ENCODE peak calls at places on chromosomes 6 and 20, in six cellular contexts. One of them, this sample, is unnamed.

GRCh38 chr20:52062452-52063209 is 128.9 kb downstream of the ZFP64 start:
- DNase-seq in BE2C: no peak
- DNase-seq in OCI-LY7: no peak
- DNase-seq in HFFc6: no peak
- DNase-seq in GM10248: no peak
- DNase-seq in lower lobe of right lung: no peak
- DNase-seq in this sample: no peak

GRCh38 chr20:59149678-59150504 is 13.7 kb upstream of the ZNF831 start:
- DNase-seq in GM10248: peak
- DNase-seq in OCI-LY7: peak
- DNase-seq in BE2C: peak
- DNase-seq in lower lobe of right lung: no peak
- DNase-seq in HFFc6: no peak
- DNase-seq in this sample: no peak

GRCh38 chr6:15131234-15132195 is 114.4 kb upstream of the JARID2 start:
- DNase-seq in GM10248: no peak
- DNase-seq in OCI-LY7: no peak
- DNase-seq in BE2C: no peak
- DNase-seq in lower lobe of right lung: no peak
- DNase-seq in HFFc6: no peak
- DNase-seq in this sample: no peak

GRCh38 chr6:68194846-68195478 is 440.1 kb upstream of the ADGRB3 start:
- DNase-seq in lower lobe of right lung: no peak
- DNase-seq in OCI-LY7: no peak
- DNase-seq in HFFc6: no peak
- DNase-seq in GM10248: no peak
- DNase-seq in BE2C: no peak
- DNase-seq in this sample: no peak

GRCh38 chr6:168089186-168090063 is 10.4 kb upstream of the FRMD1 start:
- DNase-seq in HFFc6: no peak
- DNase-seq in GM10248: no peak
- DNase-seq in lower lobe of right lung: peak
- DNase-seq in OCI-LY7: no peak
- DNase-seq in BE2C: no peak
- DNase-seq in this sample: no peak

GRCh38 chr6:53335224-53335994 is 13.3 kb downstream of the ELOVL5 start:
- DNase-seq in BE2C: no peak
- DNase-seq in HFFc6: no peak
- DNase-seq in lower lobe of right lung: peak
- DNase-seq in GM10248: peak
- DNase-seq in OCI-LY7: peak
- DNase-seq in this sample: peak

GRCh38 chr6:156427345-156427744 is 349.8 kb upstream of the ARID1B start:
- DNase-seq in lower lobe of right lung: no peak
- DNase-seq in HFFc6: peak
- DNase-seq in BE2C: peak
- DNase-seq in OCI-LY7: no peak
- DNase-seq in GM10248: no peak
- DNase-seq in this sample: no peak

GRCh38 chr6:33904050-33904827 is 100.4 kb upstream of the MLN start:
- DNase-seq in OCI-LY7: no peak
- DNase-seq in HFFc6: no peak
- DNase-seq in GM10248: peak
- DNase-seq in lower lobe of right lung: peak
- DNase-seq in BE2C: no peak
- DNase-seq in this sample: peak

GRCh38 chr6:122610690-122611455 is 668 bp downstream of the PKIB start:
- DNase-seq in GM10248: peak
- DNase-seq in OCI-LY7: no peak
- DNase-seq in HFFc6: no peak
- DNase-seq in lower lobe of right lung: peak
- DNase-seq in BE2C: peak
- DNase-seq in this sample: peak

GRCh38 chr6:168735268-168735949 is 294.4 kb downstream of the SMOC2 start:
- DNase-seq in OCI-LY7: no peak
- DNase-seq in BE2C: no peak
- DNase-seq in lower lobe of right lung: no peak
- DNase-seq in HFFc6: no peak
- DNase-seq in GM10248: no peak
- DNase-seq in this sample: no peak

GRCh38 chr20:21681932-21682318 is 23.5 kb upstream of the PAX1 start:
- DNase-seq in HFFc6: no peak
- DNase-seq in OCI-LY7: no peak
- DNase-seq in lower lobe of right lung: no peak
- DNase-seq in GM10248: no peak
- DNase-seq in BE2C: no peak
- DNase-seq in this sample: no peak

GRCh38 chr6:7542065-7542877 is 800 bp downstream of the DSP start:
- DNase-seq in HFFc6: no peak
- DNase-seq in lower lobe of right lung: peak
- DNase-seq in GM10248: peak
- DNase-seq in OCI-LY7: no peak
- DNase-seq in BE2C: no peak
- DNase-seq in this sample: peak

GRCh38 chr6:42050897-42051653 is 751 bp downstream of the TAF8 start:
- DNase-seq in OCI-LY7: peak
- DNase-seq in lower lobe of right lung: no peak
- DNase-seq in BE2C: no peak
- DNase-seq in HFFc6: no peak
- DNase-seq in GM10248: no peak
- DNase-seq in this sample: no peak

GRCh38 chr6:163944897-163945296 is 530.4 kb downstream of the QKI start:
- DNase-seq in BE2C: no peak
- DNase-seq in lower lobe of right lung: no peak
- DNase-seq in HFFc6: no peak
- DNase-seq in OCI-LY7: no peak
- DNase-seq in GM10248: no peak
- DNase-seq in this sample: no peak

GRCh38 chr6:136920858-136921520 is 1.1 kb upstream of the SLC35D3 start:
- DNase-seq in lower lobe of right lung: no peak
- DNase-seq in OCI-LY7: no peak
- DNase-seq in BE2C: peak
- DNase-seq in HFFc6: no peak
- DNase-seq in GM10248: peak
- DNase-seq in this sample: peak

GRCh38 chr20:48002517-48002970 is 217.3 kb upstream of the SULF2 start:
- DNase-seq in lower lobe of right lung: no peak
- DNase-seq in BE2C: no peak
- DNase-seq in HFFc6: no peak
- DNase-seq in OCI-LY7: peak
- DNase-seq in GM10248: peak
- DNase-seq in this sample: peak

GRCh38 chr6:37309692-37310091 is 44.1 kb upstream of the RNF8 start:
- DNase-seq in lower lobe of right lung: no peak
- DNase-seq in HFFc6: no peak
- DNase-seq in BE2C: no peak
- DNase-seq in OCI-LY7: no peak
- DNase-seq in GM10248: no peak
- DNase-seq in this sample: no peak

GRCh38 chr6:37314117-37314802 is 39.5 kb upstream of the RNF8 start:
- DNase-seq in OCI-LY7: no peak
- DNase-seq in lower lobe of right lung: no peak
- DNase-seq in HFFc6: no peak
- DNase-seq in GM10248: no peak
- DNase-seq in BE2C: no peak
- DNase-seq in this sample: no peak

GRCh38 chr6:37310980-37311379 is 42.8 kb upstream of the RNF8 start:
- DNase-seq in lower lobe of right lung: no peak
- DNase-seq in HFFc6: no peak
- DNase-seq in BE2C: no peak
- DNase-seq in OCI-LY7: no peak
- DNase-seq in GM10248: no peak
- DNase-seq in this sample: no peak

GRCh38 chr6:37313698-37314097 is 40.1 kb upstream of the RNF8 start:
- DNase-seq in OCI-LY7: no peak
- DNase-seq in BE2C: no peak
- DNase-seq in HFFc6: no peak
- DNase-seq in GM10248: no peak
- DNase-seq in lower lobe of right lung: no peak
- DNase-seq in this sample: no peak

GRCh38 chr6:37311666-37312473 is 41.9 kb upstream of the RNF8 start:
- DNase-seq in lower lobe of right lung: no peak
- DNase-seq in OCI-LY7: no peak
- DNase-seq in GM10248: no peak
- DNase-seq in BE2C: no peak
- DNase-seq in HFFc6: peak
- DNase-seq in this sample: no peak
- TF ChIP-seq CTCF in lower lobe of right lung: no peak
- TF ChIP-seq CTCF in OCI-LY7: no peak
- TF ChIP-seq CTCF in GM10248: no peak
- TF ChIP-seq CTCF in BE2C: no peak
- TF ChIP-seq CTCF in HFFc6: no peak
- TF ChIP-seq CTCF in this sample: no peak

GRCh38 chr20:40938020-40938419 is 90.6 kb upstream of the TOP1 start:
- DNase-seq in BE2C: no peak
- DNase-seq in OCI-LY7: peak
- DNase-seq in lower lobe of right lung: no peak
- DNase-seq in HFFc6: no peak
- DNase-seq in GM10248: no peak
- DNase-seq in this sample: no peak
- TF ChIP-seq CTCF in BE2C: peak
- TF ChIP-seq CTCF in OCI-LY7: peak
- TF ChIP-seq CTCF in lower lobe of right lung: no peak
- TF ChIP-seq CTCF in HFFc6: peak
- TF ChIP-seq CTCF in GM10248: no peak
- TF ChIP-seq CTCF in this sample: peak

GRCh38 chr6:159152014-159152413 is 17.2 kb upstream of the FNDC1 start:
- DNase-seq in OCI-LY7: no peak
- DNase-seq in lower lobe of right lung: no peak
- DNase-seq in HFFc6: no peak
- DNase-seq in BE2C: no peak
- DNase-seq in GM10248: no peak
- DNase-seq in this sample: no peak

GRCh38 chr6:159149641-159150040 is 19.6 kb upstream of the FNDC1 start:
- DNase-seq in HFFc6: no peak
- DNase-seq in lower lobe of right lung: no peak
- DNase-seq in GM10248: no peak
- DNase-seq in BE2C: no peak
- DNase-seq in OCI-LY7: no peak
- DNase-seq in this sample: no peak

GRCh38 chr6:159155679-159156078 is 13.5 kb upstream of the FNDC1 start:
- DNase-seq in OCI-LY7: no peak
- DNase-seq in lower lobe of right lung: no peak
- DNase-seq in GM10248: no peak
- DNase-seq in HFFc6: no peak
- DNase-seq in BE2C: no peak
- DNase-seq in this sample: no peak

GRCh38 chr6:159148641-159149040 is 20.6 kb upstream of the FNDC1 start:
- DNase-seq in lower lobe of right lung: no peak
- DNase-seq in BE2C: no peak
- DNase-seq in OCI-LY7: no peak
- DNase-seq in HFFc6: no peak
- DNase-seq in GM10248: no peak
- DNase-seq in this sample: no peak

GRCh38 chr6:159151266-159151855 is 17.8 kb upstream of the FNDC1 start:
- DNase-seq in lower lobe of right lung: no peak
- DNase-seq in HFFc6: peak
- DNase-seq in GM10248: peak
- DNase-seq in BE2C: peak
- DNase-seq in OCI-LY7: peak
- DNase-seq in this sample: no peak
- TF ChIP-seq CTCF in lower lobe of right lung: peak
- TF ChIP-seq CTCF in HFFc6: peak
- TF ChIP-seq CTCF in GM10248: peak
- TF ChIP-seq CTCF in BE2C: peak
- TF ChIP-seq CTCF in OCI-LY7: peak
- TF ChIP-seq CTCF in this sample: peak

DNA sequence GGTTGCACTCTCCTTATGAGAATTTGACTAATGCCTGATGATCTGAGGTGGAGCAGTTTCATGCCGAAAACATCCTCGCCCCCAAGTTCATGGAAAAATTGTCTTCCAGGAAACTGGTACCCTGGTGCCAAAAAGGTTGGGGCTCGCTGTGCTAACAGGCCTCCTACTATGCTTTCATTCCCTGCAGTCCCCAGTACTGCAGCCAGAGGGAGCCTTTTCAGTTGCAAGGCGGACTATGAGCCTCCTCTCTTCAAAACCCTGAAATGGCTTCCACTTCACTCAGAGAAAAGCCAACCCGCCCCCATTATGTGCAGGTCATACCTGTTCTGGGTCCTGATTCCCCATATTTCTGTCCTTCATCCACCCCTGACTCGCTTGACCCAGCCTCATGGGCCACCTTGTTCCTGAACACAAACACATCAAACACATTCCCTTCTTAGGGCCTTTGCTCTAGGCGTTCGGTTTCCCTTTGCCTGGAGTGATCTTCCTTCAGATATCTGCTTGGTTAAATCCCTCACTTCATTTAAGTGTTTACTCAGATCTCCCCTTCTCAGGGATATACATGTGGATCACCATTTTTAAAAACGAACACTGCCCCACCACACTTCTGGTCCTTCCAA is 173.7 kb downstream of the PHACTR1 start:
- DNase-seq in lower lobe of right lung: no peak
- DNase-seq in BE2C: peak
- DNase-seq in HFFc6: no peak
- DNase-seq in GM10248: no peak
- DNase-seq in OCI-LY7: peak
- DNase-seq in this sample: no peak
- TF ChIP-seq CTCF in lower lobe of right lung: peak
- TF ChIP-seq CTCF in BE2C: peak
- TF ChIP-seq CTCF in HFFc6: peak
- TF ChIP-seq CTCF in GM10248: peak
- TF ChIP-seq CTCF in OCI-LY7: peak
- TF ChIP-seq CTCF in this sample: peak